ENCODE peak calls at places on chromosomes 2 and 18, in four cellular contexts. L, F, J and G are unnamed samples. For H3K27me3, the result is how much of the 10 kb centered on the place peaks cover.

GRCh38 chr2:107064750-107065149 is 178.8 kb upstream of the ST6GAL2 start:
- DNase-seq in L (no peak), F (no peak), J (no peak), G (no peak)

GRCh38 chr2:96103906-96104861 is 12.2 kb downstream of the ADRA2B start:
- DNase-seq in L (no peak), F (no peak), J (no peak), G (no peak)

GRCh38 chr2:159267926-159268325 is 18.6 kb downstream of the WDSUB1 start:
- DNase-seq in L (no peak), F (no peak), J (no peak), G (no peak)

GRCh38 chr2:197339496-197340220 is 29.1 kb upstream of the ANKRD44 start:
- DNase-seq in L (no peak), F (no peak), J (no peak), G (no peak)

GRCh38 chr2:189943009-189943408 is 119.5 kb downstream of the MSTN start:
- DNase-seq in L (no peak), F (no peak), J (no peak), G (no peak)

GRCh38 chr18:25144835-25145234 is 207.1 kb downstream of the ZNF521 start:
- DNase-seq in L (no peak), F (no peak), J (peak), G (no peak)

GRCh38 chr2:100222844-100223243 is 80.5 kb upstream of the AFF3 start:
- DNase-seq in L (no peak), F (no peak), J (no peak), G (no peak)

GRCh38 chr2:73997813-73998212 is 13.1 kb downstream of the TET3 start:
- DNase-seq in L (no peak), F (no peak), J (no peak), G (no peak)

GRCh38 chr18:50079571-50080295 is 115.2 kb downstream of the MYO5B start:
- DNase-seq in L (peak), F (no peak), J (no peak), G (no peak)

GRCh38 chr2:9806656-9807055 is 36.6 kb upstream of the TAF1B start:
- DNase-seq in L (no peak), F (no peak), J (no peak), G (no peak)

GRCh38 chr2:68847751-68848150 is 23.4 kb downstream of the BMP10 start:
- DNase-seq in L (no peak), F (no peak), J (no peak), G (no peak)

GRCh38 chr2:234954551-234954992 is 2.8 kb downstream of the SH3BP4 start:
- DNase-seq in L (no peak), F (no peak), J (no peak), G (no peak)

GRCh38 chr2:47460766-47461165 is 57.8 kb downstream of the MSH2 start:
- DNase-seq in L (no peak), F (no peak), J (no peak), G (no peak)

GRCh38 chr2:169069341-169069740 is at the start of gene DHRS9:
- DNase-seq in L (no peak), F (peak), J (no peak), G (peak)

GRCh38 chr2:27431395-27431794 is 3.0 kb downstream of the NRBP1 start:
- DNase-seq in L (no peak), F (no peak), J (no peak), G (no peak)

GRCh38 chr2:233331536-233331935 is 22.8 kb upstream of the DGKD start:
- DNase-seq in L (peak), F (no peak), J (no peak), G (peak)

GRCh38 chr2:135151615-135152014 is 99.5 kb downstream of the RAB3GAP1 start:
- DNase-seq in L (no peak), F (no peak), J (no peak), G (no peak)

GRCh38 chr2:69767034-69767433 is 25.1 kb downstream of the ANXA4 start:
- DNase-seq in L (no peak), F (no peak), J (peak), G (no peak)

GRCh38 chr18:72848534-72849237 is 19.1 kb downstream of the NETO1 start:
- DNase-seq in L (no peak), F (peak), J (no peak), G (no peak)

GRCh38 chr2:39156107-39156506 is 35.3 kb upstream of the SOS1 start:
- DNase-seq in L (no peak), F (no peak), J (no peak), G (no peak)

GRCh38 chr2:85828725-85829124 is 60.1 kb downstream of the ST3GAL5 start:
- DNase-seq in L (no peak), F (no peak), J (no peak), G (no peak)

GRCh38 chr2:240567872-240568677 is at the start of gene RNPEPL1:
- DNase-seq in L (peak), F (no peak), J (no peak), G (peak)

GRCh38 chr2:26401739-26402541 is at the start of gene DRC1:
- DNase-seq in L (peak), F (peak), J (peak), G (peak)

GRCh38 chr2:186459009-186459408 is 27.1 kb upstream of the ZC3H15 start:
- DNase-seq in L (no peak), F (no peak), J (no peak), G (no peak)

GRCh38 chr2:224059178-224059577 is 20.1 kb upstream of the SERPINE2 start:
- DNase-seq in L (no peak), F (no peak), J (no peak), G (no peak)

GRCh38 chr18:3875376-3875775 is 425.4 kb downstream of the TGIF1 start:
- DNase-seq in L (no peak), F (no peak), J (no peak), G (no peak)

GRCh38 chr2:200865736-200865995 is 1.2 kb upstream of the CLK1 start:
- DNase-seq in L (no peak), F (no peak), J (no peak), G (no peak)

GRCh38 chr2:73418343-73418742 is 32.7 kb downstream of the ALMS1 start:
- DNase-seq in L (peak), F (no peak), J (peak), G (peak)

GRCh38 chr2:54209379-54209778 is 46.6 kb downstream of the TSPYL6 start:
- DNase-seq in L (no peak), F (no peak), J (no peak), G (no peak)

DNA sequence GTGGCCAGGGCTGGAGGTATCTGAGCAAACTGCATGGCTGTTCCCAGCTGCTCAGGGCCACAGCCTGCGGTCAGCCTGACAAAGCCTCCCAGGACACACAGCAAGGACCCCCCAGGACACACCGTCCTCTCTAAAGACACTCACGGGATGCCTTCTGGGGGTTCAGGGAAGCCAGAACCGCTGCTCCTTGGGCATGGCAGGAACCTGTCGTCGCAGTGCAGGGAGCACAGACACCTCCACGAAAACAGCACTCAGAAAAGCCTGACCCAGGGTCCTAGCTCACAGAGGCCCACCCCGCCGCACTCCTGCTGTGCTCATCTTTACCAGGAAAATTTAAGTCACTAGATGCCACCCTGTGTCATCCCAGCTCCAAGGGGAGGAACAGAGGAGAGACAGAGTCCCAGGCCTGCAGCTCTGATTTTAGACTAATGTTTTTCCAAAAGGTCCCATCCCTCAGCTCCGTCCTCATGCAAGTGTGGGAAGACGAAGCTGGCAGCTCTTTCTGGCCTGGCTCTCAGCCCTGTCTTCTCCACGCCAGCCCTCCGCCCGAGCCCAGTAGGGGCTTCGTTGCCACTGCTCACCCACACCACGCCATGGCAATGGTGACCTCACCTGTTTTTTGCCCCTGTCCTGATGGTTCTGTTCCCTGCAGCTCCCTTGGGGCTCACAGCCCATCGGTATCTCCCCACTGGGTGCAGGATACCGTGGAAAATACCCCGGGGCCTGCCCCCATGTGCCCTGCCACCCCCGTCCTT is 23.9 kb upstream of the SLC66A3 start:
- DNase-seq in L (no peak), F (no peak), J (no peak), G (no peak)
- H3K27me3 ChIP-seq in L (under half), F (under half), J (under half), G (under half)

DNA sequence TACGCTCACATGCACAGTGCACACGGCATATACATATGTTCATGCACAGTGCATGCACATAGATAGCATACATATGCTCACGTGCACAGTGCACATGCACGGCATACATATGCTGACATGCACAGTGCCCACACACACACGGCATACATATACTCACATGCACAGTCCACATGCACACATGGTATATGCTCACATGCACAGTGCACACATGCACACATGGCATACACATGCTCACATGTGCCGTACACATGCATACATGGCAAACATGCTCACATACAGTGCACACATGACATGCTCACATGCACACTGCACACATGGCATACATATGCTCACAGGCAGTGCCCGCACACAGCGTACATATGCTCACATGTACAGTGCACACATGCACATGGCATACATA is 97.7 kb upstream of the CTDP1 start:
- DNase-seq in L (no peak), F (no peak), J (no peak), G (no peak)
- H3K4me3 ChIP-seq in L (no peak), F (no peak), J (no peak), G (no peak)

GRCh38 chr2:176109955-176110345 is 2.9 kb downstream of the HOXD11 start:
- DNase-seq in L (no peak), F (no peak), J (no peak), G (no peak)
- H3K27me3 ChIP-seq in L (half or more), F (under half), J (half or more), G (half or more)

GRCh38 chr18:63237486-63237885 is 82.1 kb downstream of the BCL2 start:
- DNase-seq in L (no peak), F (no peak), J (no peak), G (no peak)

GRCh38 chr18:63236417-63236816 is 83.2 kb downstream of the BCL2 start:
- DNase-seq in L (no peak), F (no peak), J (no peak), G (no peak)

GRCh38 chr18:63238711-63239110 is 80.9 kb downstream of the BCL2 start:
- DNase-seq in L (no peak), F (no peak), J (no peak), G (no peak)

GRCh38 chr18:63236990-63237389 is 82.6 kb downstream of the BCL2 start:
- DNase-seq in L (no peak), F (no peak), J (no peak), G (no peak)

DNA sequence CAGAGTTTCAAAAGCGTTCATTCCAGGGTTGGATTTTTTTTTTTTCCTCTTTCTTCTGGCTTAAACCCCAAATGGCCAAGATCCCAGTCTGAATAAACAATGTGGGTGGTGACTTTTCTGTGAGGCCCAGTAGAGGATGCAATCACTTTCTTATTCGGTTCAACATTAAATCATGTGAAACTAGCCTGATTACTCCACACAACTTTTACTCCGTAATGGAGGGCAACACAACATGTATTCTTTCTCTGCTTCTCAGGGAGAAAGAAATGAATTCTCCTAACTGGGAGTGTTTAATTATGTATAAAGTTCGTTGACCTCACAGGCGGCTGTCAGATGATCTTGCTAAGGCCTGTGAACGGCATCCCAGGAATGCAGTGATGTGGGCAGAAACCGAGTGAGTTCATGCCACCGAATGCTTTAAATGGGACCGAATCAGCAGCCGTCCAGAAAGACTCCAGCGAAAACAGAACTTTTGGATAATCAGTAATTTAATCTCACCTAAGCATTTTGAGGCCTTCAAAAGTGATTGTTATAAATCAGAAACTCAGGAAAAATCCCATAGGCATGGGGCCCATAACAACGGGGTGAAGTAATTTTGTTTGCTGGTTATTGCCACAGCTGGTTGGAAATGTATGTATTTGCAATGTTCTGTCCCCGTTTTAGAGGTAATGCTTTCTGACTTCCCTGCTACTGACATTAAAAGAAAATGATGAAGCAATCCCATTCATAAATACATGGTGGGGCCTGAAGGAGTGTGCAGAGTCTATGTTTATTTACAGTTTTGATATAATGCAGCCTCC is 81.5 kb downstream of the BCL2 start:
- DNase-seq in L (no peak), F (peak), J (peak), G (no peak)
- H3K4me3 ChIP-seq in L (no peak), F (no peak), J (peak), G (no peak)

DNA sequence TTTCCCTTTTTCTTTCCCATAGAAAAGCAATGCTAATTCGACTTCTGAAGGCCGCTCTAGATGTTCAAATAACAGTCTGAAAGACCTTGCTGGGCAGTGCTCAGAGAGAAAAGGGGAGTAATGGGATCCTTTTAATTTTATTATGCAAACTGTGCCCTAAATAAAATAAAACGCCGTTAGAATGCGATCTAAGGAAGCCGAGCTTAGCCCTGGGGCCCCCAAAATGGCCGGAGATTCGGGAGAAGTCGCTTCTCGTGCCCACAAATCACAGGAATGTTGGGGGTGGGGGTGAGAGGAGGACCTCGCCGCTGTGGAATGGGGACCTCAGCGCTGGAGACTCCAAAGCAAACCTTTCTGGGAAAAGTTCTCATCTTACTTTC is 8.4 kb upstream of the POU3F3 start:
- DNase-seq in L (no peak), F (no peak), J (no peak), G (no peak)
- H3K27me3 ChIP-seq in L (half or more), F (under half), J (half or more), G (half or more)

GRCh38 chr2:230748087-230748486 is 35.4 kb downstream of the CAB39 start:
- DNase-seq in L (no peak), F (no peak), J (no peak), G (no peak)

GRCh38 chr2:230751062-230751461 is 38.4 kb downstream of the CAB39 start:
- DNase-seq in L (no peak), F (no peak), J (peak), G (no peak)

GRCh38 chr2:230749111-230749510 is 36.5 kb downstream of the CAB39 start:
- DNase-seq in L (no peak), F (no peak), J (no peak), G (no peak)

DNA sequence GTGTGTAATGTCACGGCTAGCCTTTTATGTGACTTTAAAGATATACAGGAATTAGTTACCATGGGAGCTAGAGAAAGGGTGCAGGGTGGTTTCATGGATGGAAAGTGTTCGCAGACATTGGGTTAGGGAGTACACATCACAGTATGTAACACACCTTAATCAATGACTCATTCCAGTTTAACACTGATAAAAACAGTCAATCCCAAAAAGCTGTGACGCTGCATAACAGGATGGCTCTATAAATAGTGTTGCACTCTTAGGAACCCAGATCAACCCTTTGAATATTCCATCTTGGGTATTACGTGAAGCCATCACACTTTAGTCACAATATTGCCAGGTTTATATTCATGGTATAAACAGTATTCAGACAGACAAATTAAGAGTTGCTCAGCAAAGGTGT is 33.6 kb downstream of the CAB39 start:
- DNase-seq in L (no peak), F (no peak), J (no peak), G (no peak)
- H3K4me3 ChIP-seq in L (no peak), F (no peak), J (no peak), G (no peak)

DNA sequence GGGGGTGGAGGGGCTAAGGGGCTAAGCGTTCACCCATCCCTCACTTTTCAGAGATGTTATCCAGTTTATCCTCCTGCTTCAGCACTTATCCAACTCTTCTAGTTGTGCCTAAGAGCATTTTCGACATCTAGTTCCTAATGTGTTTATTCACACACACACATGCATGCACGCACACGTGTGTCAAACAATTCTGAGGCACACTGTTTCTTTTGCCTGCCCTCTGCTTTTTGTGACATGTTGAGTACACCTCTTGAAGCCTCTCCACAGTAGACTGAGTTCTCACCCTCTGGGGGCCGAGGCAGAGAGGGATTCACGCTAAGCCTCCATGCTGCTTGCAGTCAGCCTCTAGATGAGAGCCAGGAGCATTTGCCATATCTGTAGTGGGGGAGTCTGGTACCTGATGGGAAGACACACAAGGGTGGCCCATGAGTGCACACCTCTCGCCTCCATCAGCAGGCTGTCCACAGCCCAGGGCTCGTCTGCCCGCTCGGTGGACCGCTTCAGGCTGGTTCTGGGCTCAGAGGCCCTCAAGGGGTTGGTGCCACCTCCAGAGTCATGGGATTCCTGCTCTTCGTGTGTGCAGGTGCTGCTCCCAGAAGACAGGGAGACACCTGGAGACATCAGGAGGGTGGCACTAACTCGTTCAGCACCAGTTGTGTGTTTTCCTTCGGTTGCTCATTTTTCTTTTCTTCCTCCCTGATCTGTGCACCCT is 11.9 kb downstream of the TWIST2 start:
- DNase-seq in L (peak), F (no peak), J (no peak), G (no peak)
- H3K27me3 ChIP-seq in L (under half), F (under half), J (under half), G (under half)

GRCh38 chr18:75244914-75245313 is 34.3 kb downstream of the TSHZ1 start:
- DNase-seq in L (no peak), F (no peak), J (no peak), G (no peak)

GRCh38 chr18:75247601-75248421 is 37.2 kb downstream of the TSHZ1 start:
- DNase-seq in L (no peak), F (no peak), J (no peak), G (no peak)

GRCh38 chr18:75249192-75249551 is 38.6 kb downstream of the TSHZ1 start:
- DNase-seq in L (no peak), F (no peak), J (no peak), G (no peak)

GRCh38 chr18:75248426-75249191 is 38.0 kb downstream of the TSHZ1 start:
- DNase-seq in L (no peak), F (no peak), J (no peak), G (no peak)

DNA sequence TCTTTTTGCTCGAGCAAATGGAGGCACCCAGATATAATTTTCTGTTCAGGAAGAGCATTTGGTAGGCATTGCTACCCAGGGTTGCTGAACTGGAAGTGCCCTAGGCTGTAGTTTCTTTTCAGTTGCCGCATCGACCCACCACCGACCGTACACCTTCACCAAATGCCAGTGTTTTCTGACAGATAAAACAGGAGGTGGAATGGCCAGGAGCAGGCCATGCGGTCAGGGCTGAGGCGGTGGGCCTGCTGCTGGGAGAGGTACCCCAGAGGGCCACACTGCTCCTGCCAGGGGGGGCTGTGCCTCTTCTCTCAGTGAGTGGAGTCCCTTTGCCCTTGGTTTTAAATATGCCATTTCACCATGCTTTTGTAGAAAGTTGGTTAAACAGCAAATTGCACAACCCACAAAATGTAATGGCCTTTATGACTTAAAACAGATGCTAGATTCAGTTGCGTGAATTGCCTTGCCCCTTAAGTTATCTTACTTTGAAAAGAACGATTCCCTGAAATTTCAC is 36.5 kb downstream of the TSHZ1 start:
- DNase-seq in L (no peak), F (no peak), J (no peak), G (no peak)
- H3K4me3 ChIP-seq in L (peak), F (no peak), J (peak), G (peak)